ENCODE peak calls at places on chromosome 1, in five cellular contexts. F is naive thymus-derived CD8-positive, alpha-beta T cell; Q is psoas muscle; G is memory B cell; T is cardiac muscle cell. H is an unnamed sample.

GRCh38 chr1:178101654-178102053 is 7.8 kb downstream of the RASAL2 start:
- DNase-seq in F (no peak), Q (no peak), G (no peak), T (no peak), H (no peak)

GRCh38 chr1:55582078-55582477 is 366.9 kb upstream of the USP24 start:
- DNase-seq in F (no peak), Q (no peak), G (no peak), T (no peak), H (no peak)

GRCh38 chr1:51690285-51690961 is 73.5 kb downstream of the OSBPL9 start:
- DNase-seq in F (no peak), Q (no peak), G (no peak), T (no peak), H (no peak)

GRCh38 chr1:230519246-230519645 is 93.1 kb upstream of the PGBD5 start:
- DNase-seq in F (no peak), Q (no peak), G (no peak), T (no peak), H (no peak)

GRCh38 chr1:8603220-8603616 is 214.2 kb downstream of the RERE start:
- DNase-seq in F (no peak), Q (no peak), G (no peak), T (no peak), H (no peak)

GRCh38 chr1:112251766-112252506 is 144.1 kb upstream of the CTTNBP2NL start:
- DNase-seq in F (no peak), Q (no peak), G (no peak), T (no peak), H (no peak)

GRCh38 chr1:70361727-70362413 is 7.3 kb upstream of the ANKRD13C start:
- DNase-seq in F (no peak), Q (no peak), G (no peak), T (no peak), H (no peak)

GRCh38 chr1:243354511-243355153 is 98.8 kb downstream of the SDCCAG8 start:
- DNase-seq in F (no peak), Q (no peak), G (no peak), T (no peak), H (no peak)

GRCh38 chr1:21541835-21542234 is 32.6 kb downstream of the ALPL start:
- DNase-seq in F (no peak), Q (peak; percentile 59), G (no peak), T (no peak), H (no peak)

GRCh38 chr1:94142022-94142421 is 21.1 kb upstream of the ABCA4 start:
- DNase-seq in F (no peak), Q (no peak), G (no peak), T (no peak), H (no peak)

GRCh38 chr1:200306954-200307754 is 102.7 kb downstream of the ZNF281 start:
- DNase-seq in F (no peak), Q (no peak), G (peak; percentile 29), T (peak; percentile 49), H (no peak)

GRCh38 chr1:204206121-204206520 is 7.7 kb downstream of the GOLT1A start:
- DNase-seq in F (no peak), Q (no peak), G (no peak), T (no peak), H (no peak)

H was measured in GOT3.